ENCODE peak calls at places on chromosomes 11 and 22, in six cellular contexts. K is GM12865, P is kidney, I is breast epithelium, C is BJ, Q is lower leg skin. R is an unnamed sample.

GRCh38 chr11:620935-621814 is 3.6 kb downstream of the CDHR5 start:
- DNase-seq in K (no peak), P (peak; percentile 72), I (no peak), C (no peak), Q (no peak), R (no peak)

GRCh38 chr11:2123628-2123960 is 15.6 kb downstream of the IGF2 start:
- DNase-seq in K (no peak), P (no peak), I (no peak), C (no peak), Q (no peak), R (no peak)

GRCh38 chr22:49613871-49614270 is 213.8 kb downstream of the BRD1 start:
- DNase-seq in K (no peak), P (no peak), I (no peak), C (no peak), Q (no peak), R (no peak)

GRCh38 chr11:61507962-61508824 is at the start of gene LRRC10B:
- DNase-seq in K (peak; percentile 9), P (no peak), I (no peak), C (no peak), Q (no peak), R (peak; percentile 60)

GRCh38 chr11:44774131-44774530 is 47.4 kb downstream of the TSPAN18 start:
- DNase-seq in K (no peak), P (no peak), I (no peak), C (no peak), Q (no peak), R (no peak)

GRCh38 chr22:29380032-29380781 is 8.2 kb downstream of the AP1B1 start:
- DNase-seq in K (no peak), P (no peak), I (no peak), C (peak; percentile 31), Q (no peak), R (no peak)

GRCh38 chr11:79544324-79544723 is 103.5 kb upstream of the TENM4 start:
- DNase-seq in K (no peak), P (no peak), I (no peak), C (no peak), Q (no peak), R (no peak)

GRCh38 chr11:58609723-58610122 is 12.7 kb upstream of the CNTF start:
- DNase-seq in K (no peak), P (no peak), I (no peak), C (no peak), Q (no peak), R (no peak)

GRCh38 chr22:42544686-42545085 is 9.1 kb upstream of the SERHL2 start:
- DNase-seq in K (no peak), P (no peak), I (no peak), C (no peak), Q (no peak), R (no peak)

GRCh38 chr22:32066820-32067219 is 23.8 kb downstream of the SLC5A1 start:
- DNase-seq in K (no peak), P (no peak), I (no peak), C (no peak), Q (no peak), R (no peak)

GRCh38 chr11:36699271-36699670 is 101.2 kb upstream of the RAG2 start:
- DNase-seq in K (no peak), P (no peak), I (no peak), C (no peak), Q (no peak), R (no peak)

GRCh38 chr11:59173964-59174663 is 2.2 kb downstream of the DTX4 start:
- DNase-seq in K (peak; percentile 68), P (peak; percentile 85), I (peak; percentile 64), C (no peak), Q (no peak), R (no peak)

GRCh38 chr11:117871784-117872183 is 4.7 kb downstream of the FXYD6 start:
- DNase-seq in K (no peak), P (no peak), I (no peak), C (no peak), Q (no peak), R (no peak)

GRCh38 chr11:120385690-120386089 is 49.5 kb downstream of the ARHGEF12 start:
- DNase-seq in K (no peak), P (no peak), I (no peak), C (no peak), Q (no peak), R (no peak)

GRCh38 chr22:37571258-37571991 is 8.5 kb downstream of the LGALS2 start:
- DNase-seq in K (no peak), P (no peak), I (no peak), C (no peak), Q (no peak), R (no peak)

GRCh38 chr11:126146454-126147192 is 64.8 kb downstream of the RPUSD4 start:
- DNase-seq in K (no peak), P (no peak), I (no peak), C (no peak), Q (no peak), R (no peak)

GRCh38 chr11:1028616-1029015 is 7.9 kb downstream of the MUC6 start:
- DNase-seq in K (no peak), P (no peak), I (no peak), C (no peak), Q (no peak), R (no peak)

GRCh38 chr11:62427630-62428233 is 8.9 kb downstream of the SCGB1A1 start:
- DNase-seq in K (peak; percentile 52), P (no peak), I (no peak), C (no peak), Q (no peak), R (peak; percentile 44)

GRCh38 chr11:75233688-75234295 is 6.8 kb upstream of the TPBGL start:
- DNase-seq in K (peak; percentile 23), P (no peak), I (no peak), C (no peak), Q (no peak), R (peak; percentile 40)

GRCh38 chr11:112470355-112470754 is 209.7 kb upstream of the PLET1 start:
- DNase-seq in K (no peak), P (no peak), I (no peak), C (no peak), Q (no peak), R (no peak)

GRCh38 chr11:40118026-40118425 is 1341.4 kb downstream of the LRRC4C start:
- DNase-seq in K (no peak), P (no peak), I (no peak), C (no peak), Q (no peak), R (no peak)

GRCh38 chr11:58933661-58934060 is 5.6 kb upstream of the GLYATL1 start:
- DNase-seq in K (no peak), P (no peak), I (no peak), C (no peak), Q (no peak), R (no peak)

GRCh38 chr22:37710675-37711074 is 13.8 kb downstream of the TRIOBP start:
- DNase-seq in K (no peak), P (no peak), I (no peak), C (no peak), Q (no peak), R (no peak)

GRCh38 chr11:101442171-101442570 is 141.6 kb downstream of the TRPC6 start:
- DNase-seq in K (no peak), P (no peak), I (no peak), C (peak; percentile 32), Q (no peak), R (no peak)

GRCh38 chr11:101436511-101437142 is 147.2 kb downstream of the TRPC6 start:
- DNase-seq in K (peak; percentile 56), P (no peak), I (no peak), C (no peak), Q (no peak), R (peak; percentile 29)

GRCh38 chr11:101438126-101438525 is 145.7 kb downstream of the TRPC6 start:
- DNase-seq in K (no peak), P (no peak), I (no peak), C (no peak), Q (no peak), R (no peak)

GRCh38 chr11:101441747-101442146 is 142.1 kb downstream of the TRPC6 start:
- DNase-seq in K (no peak), P (no peak), I (peak; percentile 73), C (no peak), Q (no peak), R (no peak)

GRCh38 chr11:101439488-101439887 is 144.3 kb downstream of the TRPC6 start:
- DNase-seq in K (no peak), P (no peak), I (no peak), C (no peak), Q (no peak), R (no peak)
- TF ChIP-seq CTCF in K (no peak), P (no peak), I (no peak), C (no peak), Q (no peak), R (no peak)

GRCh38 chr11:102614485-102614884 is 10.6 kb downstream of the MMP20 start:
- DNase-seq in K (no peak), P (no peak), I (no peak), C (no peak), Q (no peak), R (no peak)
- TF ChIP-seq CTCF in K (no peak), P (no peak), I (no peak), C (no peak), Q (no peak), R (peak; percentile 25)

DNA sequence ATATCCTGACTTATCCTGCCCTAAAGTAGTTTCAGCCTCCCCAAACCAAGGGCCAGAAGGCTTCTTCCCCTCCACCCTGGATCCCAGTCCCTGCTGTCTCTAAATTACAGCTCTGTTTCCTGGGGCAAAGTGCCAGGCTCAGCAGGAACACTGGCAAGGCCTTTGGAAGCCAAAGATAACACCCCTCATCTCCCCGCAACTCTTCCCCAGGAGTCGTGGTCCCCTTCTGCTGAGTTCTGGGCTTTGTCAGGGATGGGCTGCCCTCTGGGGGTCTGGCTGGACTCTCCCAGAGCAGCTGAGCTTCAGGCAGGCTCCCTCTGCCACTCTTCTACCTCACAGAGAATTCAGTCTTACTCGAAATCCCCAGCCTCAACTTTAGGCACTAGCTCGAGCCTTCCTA is 53.8 kb upstream of the AMPD3 start:
- DNase-seq in K (no peak), P (no peak), I (no peak), C (no peak), Q (no peak), R (no peak)
- TF ChIP-seq CTCF in K (no peak), P (no peak), I (no peak), C (no peak), Q (no peak), R (no peak)

GRCh38 chr22:41469218-41469851 is 418 bp downstream of the ACO2 start:
- DNase-seq in K (peak; percentile 57), P (no peak), I (no peak), C (no peak), Q (no peak), R (peak; percentile 59)

GRCh38 chr22:41471606-41472005 is 2.7 kb downstream of the ACO2 start:
- DNase-seq in K (no peak), P (no peak), I (no peak), C (no peak), Q (no peak), R (no peak)

DNA sequence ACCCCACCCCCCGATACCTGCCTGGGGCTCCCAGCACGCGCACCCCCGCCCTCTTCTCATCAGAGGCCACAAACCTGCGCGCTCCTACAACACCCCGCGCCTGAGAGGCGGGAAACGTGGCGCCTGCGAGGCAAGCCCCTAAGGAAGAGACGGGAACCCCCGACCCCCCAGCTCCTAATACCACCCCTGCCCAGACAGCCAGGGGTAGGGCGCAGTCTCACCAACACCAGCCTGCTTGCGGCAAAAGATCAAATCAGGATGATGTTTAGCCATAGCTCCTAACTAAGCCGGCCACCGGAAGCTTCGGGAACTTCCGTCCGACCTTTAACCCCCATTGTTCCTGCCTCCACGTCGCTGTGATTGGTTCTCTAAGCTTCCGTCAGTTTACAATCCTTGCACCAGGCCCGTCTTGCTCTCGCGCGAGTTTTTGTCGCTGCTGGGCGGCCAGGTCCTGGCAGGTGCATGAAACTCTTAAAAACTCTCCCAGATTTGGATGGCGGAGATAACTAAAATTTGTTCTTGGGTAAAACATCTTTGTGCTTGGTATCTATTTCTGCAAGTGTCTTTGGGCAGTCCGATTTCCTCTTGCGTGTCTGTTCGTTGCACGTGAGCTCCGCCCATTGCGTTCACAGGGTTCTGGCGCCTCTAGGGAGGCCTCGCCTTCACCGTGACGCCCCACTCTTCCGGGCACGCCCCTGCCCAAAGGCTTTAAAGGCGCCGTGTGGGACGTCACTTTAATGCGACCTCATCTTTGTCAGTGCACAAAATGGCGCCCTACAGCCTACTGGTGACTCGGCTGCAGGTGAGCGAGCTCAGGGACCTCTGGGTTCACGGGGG is at the start of the genes ACO2 and PHF5A:
- DNase-seq in K (peak; percentile 98), P (peak; percentile 99), I (peak; percentile 96), C (peak; percentile 83), Q (peak; percentile 97), R (peak; percentile 98)
- TF ChIP-seq CTCF in K (no peak), P (no peak), I (no peak), C (no peak), Q (no peak), R (no peak)